ENCODE peak calls at places on chromosomes 16 and 17, in eight cellular contexts. One of them, this sample, is unnamed.

GRCh38 chr17:8826808-8827435 is 27.8 kb upstream of the MFSD6L start:
- DNase-seq in psoas muscle: no peak
- DNase-seq in HFFc6: no peak
- DNase-seq in hepatocyte: no peak
- DNase-seq in activated T-helper 1 cell treated with Interleukin-2 at 50 U/mL for 16 hours: no peak
- DNase-seq in GM03348: no peak
- DNase-seq in progenitor cell of endocrine pancreas: no peak
- DNase-seq in GM23248: no peak
- DNase-seq in this sample: no peak

GRCh38 chr16:81210807-81211206 is 27.7 kb upstream of the BCO1 start:
- DNase-seq in psoas muscle: no peak
- DNase-seq in HFFc6: no peak
- DNase-seq in hepatocyte: no peak
- DNase-seq in activated T-helper 1 cell treated with Interleukin-2 at 50 U/mL for 16 hours: no peak
- DNase-seq in GM03348: no peak
- DNase-seq in progenitor cell of endocrine pancreas: no peak
- DNase-seq in GM23248: no peak
- DNase-seq in this sample: no peak

GRCh38 chr17:74603032-74603635 is 11.1 kb upstream of the CD300LD start:
- DNase-seq in psoas muscle: no peak
- DNase-seq in HFFc6: no peak
- DNase-seq in hepatocyte: no peak
- DNase-seq in activated T-helper 1 cell treated with Interleukin-2 at 50 U/mL for 16 hours: no peak
- DNase-seq in GM03348: no peak
- DNase-seq in progenitor cell of endocrine pancreas: no peak
- DNase-seq in GM23248: no peak
- DNase-seq in this sample: no peak

GRCh38 chr16:695355-696089 is 5.3 kb upstream of the WDR24 start:
- DNase-seq in psoas muscle: no peak
- DNase-seq in HFFc6: no peak
- DNase-seq in hepatocyte: no peak
- DNase-seq in activated T-helper 1 cell treated with Interleukin-2 at 50 U/mL for 16 hours: peak; percentile 74
- DNase-seq in GM03348: no peak
- DNase-seq in progenitor cell of endocrine pancreas: no peak
- DNase-seq in GM23248: peak; percentile 58
- DNase-seq in this sample: peak; percentile 90

GRCh38 chr17:35046740-35047283 is 16.7 kb downstream of the RFFL start:
- DNase-seq in psoas muscle: no peak
- DNase-seq in HFFc6: no peak
- DNase-seq in hepatocyte: no peak
- DNase-seq in activated T-helper 1 cell treated with Interleukin-2 at 50 U/mL for 16 hours: peak; percentile 42
- DNase-seq in GM03348: peak; percentile 44
- DNase-seq in progenitor cell of endocrine pancreas: no peak
- DNase-seq in GM23248: peak; percentile 56
- DNase-seq in this sample: peak; percentile 73

GRCh38 chr17:67440311-67441051 is 63.4 kb downstream of the PITPNC1 start:
- DNase-seq in psoas muscle: no peak
- DNase-seq in HFFc6: no peak
- DNase-seq in hepatocyte: no peak
- DNase-seq in activated T-helper 1 cell treated with Interleukin-2 at 50 U/mL for 16 hours: no peak
- DNase-seq in GM03348: no peak
- DNase-seq in progenitor cell of endocrine pancreas: no peak
- DNase-seq in GM23248: peak; percentile 38
- DNase-seq in this sample: no peak

GRCh38 chr16:14306485-14307058 is 235.5 kb downstream of the MRTFB start:
- DNase-seq in psoas muscle: no peak
- DNase-seq in HFFc6: no peak
- DNase-seq in hepatocyte: no peak
- DNase-seq in activated T-helper 1 cell treated with Interleukin-2 at 50 U/mL for 16 hours: no peak
- DNase-seq in GM03348: no peak
- DNase-seq in progenitor cell of endocrine pancreas: no peak
- DNase-seq in GM23248: no peak
- DNase-seq in this sample: no peak

GRCh38 chr17:13194887-13195286 is 177.1 kb upstream of the ELAC2 start:
- DNase-seq in psoas muscle: no peak
- DNase-seq in HFFc6: no peak
- DNase-seq in hepatocyte: no peak
- DNase-seq in activated T-helper 1 cell treated with Interleukin-2 at 50 U/mL for 16 hours: no peak
- DNase-seq in GM03348: no peak
- DNase-seq in progenitor cell of endocrine pancreas: no peak
- DNase-seq in GM23248: no peak
- DNase-seq in this sample: no peak

GRCh38 chr17:31580331-31581021 is 189.0 kb downstream of the RAB11FIP4 start:
- DNase-seq in psoas muscle: peak; percentile 69
- DNase-seq in HFFc6: peak; percentile 72
- DNase-seq in hepatocyte: no peak
- DNase-seq in activated T-helper 1 cell treated with Interleukin-2 at 50 U/mL for 16 hours: no peak
- DNase-seq in GM03348: peak; percentile 86
- DNase-seq in progenitor cell of endocrine pancreas: no peak
- DNase-seq in GM23248: peak; percentile 95
- DNase-seq in this sample: peak; percentile 48

GRCh38 chr16:29663829-29664132 is 734 bp downstream of the SPN start:
- DNase-seq in psoas muscle: no peak
- DNase-seq in HFFc6: no peak
- DNase-seq in hepatocyte: no peak
- DNase-seq in activated T-helper 1 cell treated with Interleukin-2 at 50 U/mL for 16 hours: no peak
- DNase-seq in GM03348: no peak
- DNase-seq in progenitor cell of endocrine pancreas: no peak
- DNase-seq in GM23248: no peak
- DNase-seq in this sample: no peak

GRCh38 chr16:28981517-28981916 is 3.3 kb upstream of the LAT start:
- DNase-seq in psoas muscle: no peak
- DNase-seq in HFFc6: no peak
- DNase-seq in hepatocyte: no peak
- DNase-seq in activated T-helper 1 cell treated with Interleukin-2 at 50 U/mL for 16 hours: no peak
- DNase-seq in GM03348: no peak
- DNase-seq in progenitor cell of endocrine pancreas: no peak
- DNase-seq in GM23248: peak; percentile 11
- DNase-seq in this sample: peak; percentile 58

GRCh38 chr16:48617711-48618148 is 7.8 kb upstream of the N4BP1 start:
- DNase-seq in psoas muscle: no peak
- DNase-seq in HFFc6: peak; percentile 31
- DNase-seq in hepatocyte: no peak
- DNase-seq in activated T-helper 1 cell treated with Interleukin-2 at 50 U/mL for 16 hours: no peak
- DNase-seq in GM03348: peak; percentile 65
- DNase-seq in progenitor cell of endocrine pancreas: no peak
- DNase-seq in GM23248: peak; percentile 78
- DNase-seq in this sample: no peak

GRCh38 chr17:73297934-73298861 is 13.6 kb downstream of the CDC42EP4 start:
- DNase-seq in psoas muscle: no peak
- DNase-seq in HFFc6: no peak
- DNase-seq in hepatocyte: no peak
- DNase-seq in activated T-helper 1 cell treated with Interleukin-2 at 50 U/mL for 16 hours: no peak
- DNase-seq in GM03348: no peak
- DNase-seq in progenitor cell of endocrine pancreas: no peak
- DNase-seq in GM23248: no peak
- DNase-seq in this sample: no peak

GRCh38 chr17:77772899-77773358 is 185.6 kb upstream of the TNRC6C start:
- DNase-seq in psoas muscle: no peak
- DNase-seq in HFFc6: no peak
- DNase-seq in hepatocyte: no peak
- DNase-seq in activated T-helper 1 cell treated with Interleukin-2 at 50 U/mL for 16 hours: no peak
- DNase-seq in GM03348: no peak
- DNase-seq in progenitor cell of endocrine pancreas: no peak
- DNase-seq in GM23248: peak; percentile 17
- DNase-seq in this sample: no peak

GRCh38 chr16:8848939-8849391 is 19.8 kb downstream of the CARHSP1 start:
- DNase-seq in psoas muscle: no peak
- DNase-seq in HFFc6: peak; percentile 84
- DNase-seq in hepatocyte: no peak
- DNase-seq in activated T-helper 1 cell treated with Interleukin-2 at 50 U/mL for 16 hours: no peak
- DNase-seq in GM03348: peak; percentile 84
- DNase-seq in progenitor cell of endocrine pancreas: no peak
- DNase-seq in GM23248: peak; percentile 94
- DNase-seq in this sample: no peak

GRCh38 chr17:50834126-50834785 is 1.1 kb upstream of the WFIKKN2 start:
- DNase-seq in psoas muscle: no peak
- DNase-seq in HFFc6: no peak
- DNase-seq in hepatocyte: no peak
- DNase-seq in activated T-helper 1 cell treated with Interleukin-2 at 50 U/mL for 16 hours: no peak
- DNase-seq in GM03348: no peak
- DNase-seq in progenitor cell of endocrine pancreas: no peak
- DNase-seq in GM23248: no peak
- DNase-seq in this sample: peak; percentile 18

GRCh38 chr16:46885960-46886763 is 2.0 kb downstream of the GPT2 start:
- DNase-seq in psoas muscle: peak; percentile 85
- DNase-seq in HFFc6: no peak
- DNase-seq in hepatocyte: peak; percentile 72
- DNase-seq in activated T-helper 1 cell treated with Interleukin-2 at 50 U/mL for 16 hours: no peak
- DNase-seq in GM03348: no peak
- DNase-seq in progenitor cell of endocrine pancreas: no peak
- DNase-seq in GM23248: peak; percentile 7
- DNase-seq in this sample: no peak

GRCh38 chr17:80260791-80261158 is at the start of gene RNF213:
- DNase-seq in psoas muscle: peak; percentile 77
- DNase-seq in HFFc6: no peak
- DNase-seq in hepatocyte: peak; percentile 79
- DNase-seq in activated T-helper 1 cell treated with Interleukin-2 at 50 U/mL for 16 hours: peak; percentile 43
- DNase-seq in GM03348: peak; percentile 92
- DNase-seq in progenitor cell of endocrine pancreas: peak; percentile 46
- DNase-seq in GM23248: peak; percentile 66
- DNase-seq in this sample: peak; percentile 91

GRCh38 chr17:12028611-12029010 is 7.9 kb downstream of the MAP2K4 start:
- DNase-seq in psoas muscle: no peak
- DNase-seq in HFFc6: no peak
- DNase-seq in hepatocyte: no peak
- DNase-seq in activated T-helper 1 cell treated with Interleukin-2 at 50 U/mL for 16 hours: no peak
- DNase-seq in GM03348: no peak
- DNase-seq in progenitor cell of endocrine pancreas: no peak
- DNase-seq in GM23248: no peak
- DNase-seq in this sample: no peak

GRCh38 chr16:1707193-1707790 is 1.3 kb downstream of the MAPK8IP3 start:
- DNase-seq in psoas muscle: no peak
- DNase-seq in HFFc6: peak; percentile 34
- DNase-seq in hepatocyte: peak; percentile 51
- DNase-seq in activated T-helper 1 cell treated with Interleukin-2 at 50 U/mL for 16 hours: no peak
- DNase-seq in GM03348: peak; percentile 56
- DNase-seq in progenitor cell of endocrine pancreas: no peak
- DNase-seq in GM23248: peak; percentile 77
- DNase-seq in this sample: peak; percentile 51

GRCh38 chr16:87072101-87072500 is 245.1 kb downstream of the C16orf95 start:
- DNase-seq in psoas muscle: no peak
- DNase-seq in HFFc6: no peak
- DNase-seq in hepatocyte: no peak
- DNase-seq in activated T-helper 1 cell treated with Interleukin-2 at 50 U/mL for 16 hours: no peak
- DNase-seq in GM03348: no peak
- DNase-seq in progenitor cell of endocrine pancreas: no peak
- DNase-seq in GM23248: no peak
- DNase-seq in this sample: no peak

GRCh38 chr17:81601525-81602120 is 35.3 kb downstream of the NPLOC4 start:
- DNase-seq in psoas muscle: no peak
- DNase-seq in HFFc6: peak; percentile 74
- DNase-seq in hepatocyte: peak; percentile 80
- DNase-seq in activated T-helper 1 cell treated with Interleukin-2 at 50 U/mL for 16 hours: peak; percentile 7
- DNase-seq in GM03348: peak; percentile 84
- DNase-seq in progenitor cell of endocrine pancreas: peak; percentile 17
- DNase-seq in GM23248: peak; percentile 79
- DNase-seq in this sample: peak; percentile 75

GRCh38 chr17:64306850-64307463 is 43.9 kb upstream of the TEX2 start:
- DNase-seq in psoas muscle: peak; percentile 78
- DNase-seq in HFFc6: peak; percentile 50
- DNase-seq in hepatocyte: peak; percentile 80
- DNase-seq in activated T-helper 1 cell treated with Interleukin-2 at 50 U/mL for 16 hours: peak; percentile 46
- DNase-seq in GM03348: peak; percentile 82
- DNase-seq in progenitor cell of endocrine pancreas: peak; percentile 42
- DNase-seq in GM23248: peak; percentile 78
- DNase-seq in this sample: peak; percentile 76